ENCODE peak calls at places on chromosomes 4 and X, in nine cellular contexts. L is ELR; V is pons; F is stimulated activated CD8-positive, alpha-beta memory T cell treated with anti-CD3 and anti-CD28 coated beads, Interleukin-12 subunit alpha, Interleukin-12 subunit beta, amount 100 ng/mL, for 1 hour; C is NCI-H1092; X is fibroblast of mammary gland; U is activated CD4-positive, alpha-beta T cell treated with anti-CD3 and anti-CD28 coated beads for 48 hours; Y is AG10803; Z is effector CD8-positive, alpha-beta T cell. T is an unnamed sample.

GRCh38 chr4:171880136-171880535 is 66.9 kb downstream of the GALNTL6 start:
- DNase-seq in C (no peak), L (peak), Y (peak), X (peak), V (no peak), U (no peak), F (no peak), Z (no peak), T (no peak)

GRCh38 chr4:76554630-76555029 is 119.6 kb downstream of the SHROOM3 start:
- DNase-seq in U (no peak), V (no peak), Y (no peak), X (no peak), C (no peak), Z (no peak), F (no peak), L (no peak), T (no peak)

GRCh38 chr4:1164444-1164843 is 7.9 kb downstream of the SPON2 start:
- DNase-seq in Y (no peak), F (no peak), U (no peak), X (no peak), Z (no peak), L (no peak), V (no peak), C (no peak), T (no peak)

GRCh38 chrX:69210513-69211065 is 45.3 kb upstream of the PJA1 start:
- DNase-seq in X (no peak), F (no peak), V (no peak), C (no peak), L (no peak), Z (no peak), U (no peak), Y (no peak), T (no peak)

GRCh38 chr4:154332681-154333421 is 158.7 kb downstream of the DCHS2 start:
- DNase-seq in Y (no peak), X (peak), Z (peak), L (no peak), V (peak), F (peak), U (peak), C (no peak), T (peak)

GRCh38 chrX:108167211-108167872 is 75.8 kb downstream of the ATG4A start:
- DNase-seq in Z (no peak), X (peak), V (no peak), L (peak), U (peak), F (no peak), C (no peak), Y (peak), T (no peak)

GRCh38 chr4:143411527-143412480 is 75.1 kb downstream of the GAB1 start:
- DNase-seq in Z (no peak), L (peak), U (no peak), F (no peak), Y (peak), X (peak), C (no peak), V (peak), T (no peak)

GRCh38 chr4:16139066-16139945 is 55.5 kb upstream of the PROM1 start:
- DNase-seq in U (no peak), V (no peak), C (no peak), X (no peak), Z (no peak), F (no peak), L (no peak), Y (no peak), T (no peak)

GRCh38 chrX:34580069-34580468 is 77.0 kb downstream of the TMEM47 start:
- DNase-seq in Z (no peak), X (no peak), L (no peak), Y (no peak), C (no peak), V (no peak), U (no peak), F (no peak), T (no peak)

GRCh38 chr4:56768772-56769171 is 52.7 kb downstream of the SPINK2 start:
- DNase-seq in Z (no peak), Y (no peak), C (no peak), L (no peak), V (no peak), F (no peak), U (peak), X (no peak), T (no peak)

GRCh38 chr4:82639947-82640346 is 78.2 kb upstream of the TMEM150C start:
- DNase-seq in F (no peak), V (no peak), L (no peak), C (no peak), X (no peak), Z (no peak), U (no peak), Y (no peak), T (no peak)

GRCh38 chr4:1992468-1993168 is 16.2 kb downstream of the NELFA start:
- DNase-seq in U (no peak), X (peak), C (no peak), F (no peak), Y (no peak), Z (no peak), V (no peak), L (no peak), T (no peak)

GRCh38 chr4:36348403-36348938 is 67.1 kb downstream of the DTHD1 start:
- DNase-seq in C (no peak), Y (no peak), Z (no peak), L (no peak), V (no peak), X (no peak), F (no peak), U (peak), T (no peak)

GRCh38 chrX:24259544-24260240 is 54.2 kb downstream of the SUPT20HL2 start:
- DNase-seq in L (peak), Y (peak), C (peak), Z (no peak), X (peak), F (no peak), V (peak), U (peak), T (no peak)

GRCh38 chrX:23907496-23908218 is at the start of the genes APOO and CXorf58:
- DNase-seq in X (peak), Z (peak), C (peak), Y (peak), F (peak), U (peak), V (peak), L (peak), T (peak)

GRCh38 chr4:77040856-77041576 is 34.8 kb downstream of the CCNI start:
- DNase-seq in Y (no peak), C (no peak), X (peak), V (no peak), L (no peak), U (no peak), F (no peak), Z (no peak), T (no peak)

GRCh38 chrX:82528525-82528924 is 979.6 kb upstream of the POU3F4 start:
- DNase-seq in F (no peak), C (no peak), X (no peak), L (no peak), V (no peak), Y (no peak), Z (no peak), U (no peak), T (no peak)

GRCh38 chr4:4492161-4492847 is 49.5 kb downstream of the STX18 start:
- DNase-seq in X (peak), V (no peak), Y (peak), Z (no peak), U (no peak), F (no peak), L (peak), C (no peak), T (no peak)

GRCh38 chr4:109172301-109172700 is 130.2 kb downstream of the COL25A1 start:
- DNase-seq in F (no peak), X (no peak), L (no peak), U (no peak), Z (no peak), C (no peak), Y (no peak), V (no peak), T (no peak)

GRCh38 chr4:173273956-173274355 is 60.2 kb downstream of the HMGB2 start:
- DNase-seq in C (no peak), Z (no peak), L (no peak), U (no peak), X (peak), V (no peak), Y (peak), F (no peak), T (no peak)

GRCh38 chr4:19689511-19689910 is 562.2 kb upstream of the SLIT2 start:
- DNase-seq in C (no peak), Z (no peak), Y (peak), U (no peak), X (peak), V (no peak), F (no peak), L (peak), T (no peak)

GRCh38 chr4:147019061-147019460 is 73.4 kb upstream of the TTC29 start:
- DNase-seq in F (peak), L (peak), X (peak), Y (peak), C (peak), U (peak), Z (peak), V (peak), T (peak)

GRCh38 chr4:169956441-169956840 is 69.8 kb downstream of the MFAP3L start:
- DNase-seq in U (no peak), Y (peak), X (no peak), L (no peak), Z (no peak), F (no peak), V (no peak), C (no peak), T (no peak)

GRCh38 chrX:111009256-111009655 is 86.7 kb upstream of the PAK3 start:
- DNase-seq in C (no peak), Z (no peak), X (no peak), U (no peak), V (no peak), L (no peak), F (no peak), Y (no peak), T (no peak)

GRCh38 chrX:133722756-133723155 is 262.6 kb downstream of the GPC3 start:
- DNase-seq in X (no peak), U (peak), Y (no peak), L (no peak), C (no peak), Z (no peak), V (no peak), F (no peak), T (no peak)

GRCh38 chr4:125313497-125313896 is 1.3 kb upstream of the FAT4 start:
- DNase-seq in C (peak), U (peak), V (peak), Y (peak), L (peak), X (peak), Z (no peak), F (no peak), T (peak)

GRCh38 chr4:147518846-147519767 is 38.2 kb downstream of the EDNRA start:
- DNase-seq in Y (peak), F (peak), U (peak), V (peak), L (peak), C (peak), Z (peak), X (peak), T (peak)

GRCh38 chrX:45822124-45822523 is 621.4 kb upstream of the DIPK2B start:
- DNase-seq in Z (no peak), Y (no peak), L (no peak), X (no peak), U (no peak), V (no peak), F (no peak), C (no peak), T (no peak)

GRCh38 chr4:14888790-14889189 is 113.5 kb upstream of the CPEB2 start:
- DNase-seq in F (no peak), V (no peak), C (no peak), X (peak), Z (no peak), U (no peak), L (no peak), Y (no peak), T (no peak)

GRCh38 chrX:16711219-16712115 is 1.0 kb downstream of the CTPS2 start:
- DNase-seq in F (no peak), L (no peak), X (no peak), V (no peak), Z (no peak), C (no peak), Y (no peak), U (no peak), T (no peak)

GRCh38 chr4:1600811-1601532 is 83.1 kb downstream of the FAM53A start:
- DNase-seq in C (no peak), V (no peak), Y (no peak), F (no peak), L (no peak), U (no peak), X (no peak), Z (no peak), T (no peak)